ENCODE peak calls at places on chromosomes 11 and 22, in four cellular contexts. M is OCI-LY7; T is activated CD8-positive, alpha-beta T cell treated with anti-CD3 and anti-CD28 coated beads for 36 hours; E is upper lobe of right lung. N is an unnamed sample.

GRCh38 chr11:86341382-86341781 is 33.3 kb upstream of the CCDC81 start:
- DNase-seq in T (no peak), E (no peak), M (no peak), N (no peak)

GRCh38 chr22:38347181-38347943 is 30.1 kb upstream of the CSNK1E start:
- DNase-seq in M (no peak), T (no peak), E (peak; percentile 50), N (no peak)

GRCh38 chr11:119518746-119519382 is 95.9 kb upstream of the THY1 start:
- DNase-seq in E (no peak), M (peak; percentile 10), T (peak; percentile 46), N (no peak)

GRCh38 chr22:23815781-23816551 is 22.8 kb downstream of the DERL3 start:
- DNase-seq in E (no peak), M (no peak), T (no peak), N (no peak)

GRCh38 chr22:37309221-37310074 is 27.1 kb downstream of the CYTH4 start:
- DNase-seq in E (peak; percentile 75), T (peak; percentile 78), M (peak; percentile 79), N (peak; percentile 73)

GRCh38 chr11:72598901-72599300 is 75.3 kb downstream of the PDE2A start:
- DNase-seq in T (no peak), M (no peak), E (no peak), N (no peak)

GRCh38 chr22:28955817-28956216 is 72.4 kb downstream of the ZNRF3 start:
- DNase-seq in M (peak; percentile 65), E (no peak), T (peak; percentile 95), N (peak; percentile 34)

GRCh38 chr11:60777572-60777971 is 7.6 kb upstream of the MS4A10 start:
- DNase-seq in E (peak; percentile 12), T (no peak), M (no peak), N (no peak)

GRCh38 chr22:39090426-39091064 is 6.5 kb upstream of the APOBEC3H start:
- DNase-seq in E (no peak), T (peak; percentile 95), M (no peak), N (no peak)

GRCh38 chr22:38424525-38425080 is 30.4 kb downstream of the KCNJ4 start:
- DNase-seq in T (no peak), M (no peak), E (no peak), N (no peak)

GRCh38 chr11:102495161-102496042 is 35.1 kb downstream of the MMP7 start:
- DNase-seq in M (peak; percentile 86), T (peak; percentile 51), E (no peak), N (peak; percentile 53)

GRCh38 chr11:14974723-14975587 is 2.8 kb upstream of the CALCA start:
- DNase-seq in T (peak; percentile 85), E (peak; percentile 68), M (peak; percentile 40), N (peak; percentile 59)

GRCh38 chr22:44325718-44326548 is 13.2 kb upstream of the SHISAL1 start:
- DNase-seq in T (no peak), E (no peak), M (no peak), N (no peak)
- TF ChIP-seq CTCF in T (no peak), E (peak; percentile 13), M (no peak), N (no peak)

GRCh38 chr11:74694136-74694535 is 37.1 kb downstream of the CHRDL2 start:
- DNase-seq in T (no peak), M (no peak), E (no peak), N (no peak)
- TF ChIP-seq CTCF in T (no peak), M (no peak), E (no peak), N (no peak)

GRCh38 chr22:43923631-43924548 is at the start of gene PNPLA3:
- DNase-seq in E (peak; percentile 95), T (peak; percentile 86), M (no peak), N (peak; percentile 88)
- TF ChIP-seq CTCF in E (no peak), T (no peak), M (no peak), N (no peak)

GRCh38 chr22:27438271-27438980 is 363.1 kb downstream of the MN1 start:
- DNase-seq in E (no peak), T (no peak), M (no peak), N (no peak)
- TF ChIP-seq CTCF in E (no peak), T (no peak), M (no peak), N (no peak)

N was measured in GM20000.